ENCODE peak calls at places on chromosomes 2 and 18, in ten cellular contexts. V is activated naive CD4-positive, alpha-beta T cell treated with anti-CD3 and anti-CD28 coated beads, Interleukin-2, amount 10 ng/mL, durations not matched to agents 7 days and 5 days; S is Right ventricle myocardium superior; Z is Ammon's horn; W is kidney epithelial cell; Q is H7; X is myocyte; P is natural killer cell treated with Interleukin-12 subunit alpha and Interleukin-12 subunit beta and Interleukin-15 and Interleukin-18, amount 100 ng/mL, for 72 hours; R is uterus; C is kidney. F is an unnamed sample.

GRCh38 chr2:219285894-219286425 is 6.8 kb downstream of the DNAJB2 start:
- DNase-seq in V (no peak), S (no peak), W (no peak), P (no peak), R (peak), Q (peak), Z (peak), C (no peak), X (peak), F (no peak)

GRCh38 chr2:9753665-9754531 is 89.4 kb upstream of the TAF1B start:
- DNase-seq in P (peak), R (no peak), Q (no peak), V (peak), S (no peak), Z (no peak), W (no peak), C (peak), X (no peak), F (no peak)

GRCh38 chr2:12127639-12128038 is 381.2 kb downstream of the LPIN1 start:
- DNase-seq in Z (no peak), S (no peak), R (no peak), X (no peak), W (no peak), Q (no peak), V (peak), C (no peak), P (no peak), F (no peak)

GRCh38 chr2:142755191-142755590 is 122.3 kb upstream of the KYNU start:
- DNase-seq in C (no peak), P (no peak), W (no peak), R (no peak), V (no peak), S (no peak), Z (no peak), Q (no peak), X (peak), F (no peak)

GRCh38 chr18:74171910-74172606 is 23.7 kb downstream of the TIMM21 start:
- DNase-seq in P (no peak), W (no peak), Q (no peak), Z (no peak), V (no peak), S (no peak), C (no peak), R (no peak), X (no peak), F (no peak)

GRCh38 chr2:30422437-30422805 is 24.6 kb upstream of the LCLAT1 start:
- DNase-seq in Z (no peak), P (peak), V (peak), R (no peak), X (peak), S (peak), Q (no peak), W (no peak), C (no peak), F (no peak)

GRCh38 chr2:182672471-182673165 is 43.4 kb upstream of the DNAJC10 start:
- DNase-seq in P (no peak), V (no peak), X (peak), R (no peak), S (no peak), C (no peak), W (peak), Q (no peak), Z (no peak), F (no peak)

GRCh38 chr18:75531212-75531850 is 103.8 kb upstream of the SMIM21 start:
- DNase-seq in Q (no peak), P (no peak), V (no peak), R (no peak), X (no peak), Z (no peak), W (no peak), C (no peak), S (no peak), F (no peak)

GRCh38 chr18:36829362-36830140 is 624 bp downstream of the KIAA1328 start:
- DNase-seq in C (no peak), Q (no peak), W (no peak), S (no peak), Z (no peak), X (no peak), R (no peak), V (no peak), P (peak), F (no peak)

GRCh38 chr2:238695538-238695937 is 152.3 kb upstream of the TWIST2 start:
- DNase-seq in S (no peak), W (no peak), C (peak), Q (no peak), X (no peak), V (no peak), P (no peak), Z (peak), R (peak), F (no peak)